ENCODE peak calls at places on chromosome 4, in four cellular contexts. X is T-helper 2 cell treated with Interferon-gamma antibody and Interleukin-4, amounts not matched to agents 5 μg/mL and 100 μg/mL, for 36 hours; U is astrocyte of the spinal cord; O is glutamatergic neuron. M is an unnamed sample.

GRCh38 chr4:92299152-92299551 is 4.6 kb upstream of the GRID2 start:
- DNase-seq in O (no peak), U (peak; percentile 23), X (no peak), M (no peak)

GRCh38 chr4:75723117-75723801 is 1.1 kb upstream of the USO1 start:
- DNase-seq in X (no peak), O (no peak), U (peak; percentile 39), M (peak; percentile 21)

GRCh38 chr4:184649971-184650855 is 675 bp downstream of the PRIMPOL start:
- DNase-seq in O (peak; percentile 30), U (peak; percentile 62), X (peak; percentile 40), M (peak; percentile 71)

GRCh38 chr4:182955411-182955810 is 38.2 kb upstream of the DCTD start:
- DNase-seq in O (no peak), U (no peak), X (no peak), M (no peak)

GRCh38 chr4:177091515-177091914 is 218.2 kb upstream of the NEIL3 start:
- DNase-seq in U (no peak), O (no peak), X (no peak), M (no peak)

GRCh38 chr4:101229116-101229515 is 118.2 kb downstream of the PPP3CA start:
- DNase-seq in O (no peak), X (no peak), U (peak; percentile 70), M (no peak)

GRCh38 chr4:20318011-20318898 is 66.5 kb downstream of the SLIT2 start:
- DNase-seq in X (no peak), U (peak; percentile 36), O (no peak), M (no peak)

GRCh38 chr4:57640391-57641100 is 530.4 kb upstream of the IGFBP7 start:
- DNase-seq in O (no peak), U (no peak), X (no peak), M (no peak)

GRCh38 chr4:145069361-145069760 is 28.6 kb downstream of the ANAPC10 start:
- DNase-seq in X (no peak), O (no peak), U (peak; percentile 47), M (no peak)

GRCh38 chr4:110163327-110164070 is 34.9 kb downstream of the ELOVL6 start:
- DNase-seq in O (no peak), X (no peak), U (peak; percentile 72), M (no peak)

GRCh38 chr4:3436798-3437581 is 4.8 kb upstream of the HGFAC start:
- DNase-seq in O (no peak), U (peak; percentile 46), X (no peak), M (peak; percentile 46)

GRCh38 chr4:153790962-153791551 is 2.2 kb upstream of the SFRP2 start:
- DNase-seq in U (no peak), O (peak; percentile 79), X (peak; percentile 20), M (no peak)

GRCh38 chr4:185119927-185120630 is 23.0 kb upstream of the SLC25A4 start:
- DNase-seq in X (no peak), O (no peak), U (no peak), M (no peak)

GRCh38 chr4:169765845-169766244 is 8.1 kb upstream of the HPF1 start:
- DNase-seq in U (no peak), X (no peak), O (no peak), M (no peak)